ENCODE peak calls at places on chromosomes 11 and 22, in four cellular contexts. One of them, this sample, is unnamed.

GRCh38 chr22:49601614-49602321 is 225.9 kb downstream of the BRD1 start:
- DNase-seq in MG63: no peak
- DNase-seq in CD14-positive monocyte: no peak
- DNase-seq in activated naive CD8-positive, alpha-beta T cell treated with anti-CD3 and anti-CD28 coated beads, Interleukin-2, amount 50 U/mL, for 24 hours: no peak
- DNase-seq in this sample: no peak

GRCh38 chr22:47963660-47964059 is 1201.2 kb downstream of the TBC1D22A start:
- DNase-seq in activated naive CD8-positive, alpha-beta T cell treated with anti-CD3 and anti-CD28 coated beads, Interleukin-2, amount 50 U/mL, for 24 hours: no peak
- DNase-seq in MG63: no peak
- DNase-seq in CD14-positive monocyte: no peak
- DNase-seq in this sample: no peak

GRCh38 chr22:39181356-39181755 is 28.9 kb upstream of the CBX7 start:
- DNase-seq in activated naive CD8-positive, alpha-beta T cell treated with anti-CD3 and anti-CD28 coated beads, Interleukin-2, amount 50 U/mL, for 24 hours: no peak
- DNase-seq in MG63: no peak
- DNase-seq in CD14-positive monocyte: no peak
- DNase-seq in this sample: no peak

GRCh38 chr11:117180020-117180419 is 1.5 kb downstream of the SIDT2 start:
- DNase-seq in MG63: no peak
- DNase-seq in activated naive CD8-positive, alpha-beta T cell treated with anti-CD3 and anti-CD28 coated beads, Interleukin-2, amount 50 U/mL, for 24 hours: no peak
- DNase-seq in CD14-positive monocyte: no peak
- DNase-seq in this sample: no peak

GRCh38 chr22:45553333-45554039 is 50.8 kb downstream of the FBLN1 start:
- DNase-seq in MG63: peak
- DNase-seq in CD14-positive monocyte: no peak
- DNase-seq in activated naive CD8-positive, alpha-beta T cell treated with anti-CD3 and anti-CD28 coated beads, Interleukin-2, amount 50 U/mL, for 24 hours: peak
- DNase-seq in this sample: peak

GRCh38 chr11:82792822-82793569 is 59.3 kb upstream of the FAM181B start:
- DNase-seq in CD14-positive monocyte: no peak
- DNase-seq in activated naive CD8-positive, alpha-beta T cell treated with anti-CD3 and anti-CD28 coated beads, Interleukin-2, amount 50 U/mL, for 24 hours: no peak
- DNase-seq in MG63: no peak
- DNase-seq in this sample: no peak

GRCh38 chr11:120929664-120930154 is 94.2 kb upstream of the TBCEL start:
- DNase-seq in CD14-positive monocyte: no peak
- DNase-seq in MG63: peak
- DNase-seq in activated naive CD8-positive, alpha-beta T cell treated with anti-CD3 and anti-CD28 coated beads, Interleukin-2, amount 50 U/mL, for 24 hours: peak
- DNase-seq in this sample: no peak

GRCh38 chr11:128201006-128201405 is 386.4 kb downstream of the ETS1 start:
- DNase-seq in CD14-positive monocyte: no peak
- DNase-seq in activated naive CD8-positive, alpha-beta T cell treated with anti-CD3 and anti-CD28 coated beads, Interleukin-2, amount 50 U/mL, for 24 hours: no peak
- DNase-seq in MG63: no peak
- DNase-seq in this sample: no peak

GRCh38 chr11:63917685-63918523 is 940 bp upstream of the RCOR2 start:
- DNase-seq in MG63: no peak
- DNase-seq in CD14-positive monocyte: no peak
- DNase-seq in activated naive CD8-positive, alpha-beta T cell treated with anti-CD3 and anti-CD28 coated beads, Interleukin-2, amount 50 U/mL, for 24 hours: no peak
- DNase-seq in this sample: no peak

GRCh38 chr22:26907366-26907765 is 250.0 kb downstream of the MIAT start:
- DNase-seq in CD14-positive monocyte: no peak
- DNase-seq in MG63: no peak
- DNase-seq in activated naive CD8-positive, alpha-beta T cell treated with anti-CD3 and anti-CD28 coated beads, Interleukin-2, amount 50 U/mL, for 24 hours: no peak
- DNase-seq in this sample: no peak

GRCh38 chr22:37311761-37312312 is 29.5 kb downstream of the CYTH4 start:
- DNase-seq in MG63: no peak
- DNase-seq in activated naive CD8-positive, alpha-beta T cell treated with anti-CD3 and anti-CD28 coated beads, Interleukin-2, amount 50 U/mL, for 24 hours: no peak
- DNase-seq in CD14-positive monocyte: no peak
- DNase-seq in this sample: no peak

GRCh38 chr11:70210051-70210501 is 7.0 kb downstream of the FADD start:
- DNase-seq in activated naive CD8-positive, alpha-beta T cell treated with anti-CD3 and anti-CD28 coated beads, Interleukin-2, amount 50 U/mL, for 24 hours: no peak
- DNase-seq in MG63: peak
- DNase-seq in CD14-positive monocyte: no peak
- DNase-seq in this sample: no peak

GRCh38 chr22:39954584-39955055 is 5.6 kb upstream of the TMA7B start:
- DNase-seq in activated naive CD8-positive, alpha-beta T cell treated with anti-CD3 and anti-CD28 coated beads, Interleukin-2, amount 50 U/mL, for 24 hours: no peak
- DNase-seq in CD14-positive monocyte: no peak
- DNase-seq in MG63: no peak
- DNase-seq in this sample: no peak

GRCh38 chr11:88102595-88102929 is 72.7 kb downstream of the RAB38 start:
- DNase-seq in CD14-positive monocyte: no peak
- DNase-seq in activated naive CD8-positive, alpha-beta T cell treated with anti-CD3 and anti-CD28 coated beads, Interleukin-2, amount 50 U/mL, for 24 hours: no peak
- DNase-seq in MG63: no peak
- DNase-seq in this sample: no peak

GRCh38 chr11:58905716-58906547 is 33.4 kb upstream of the GLYATL1 start:
- DNase-seq in MG63: peak
- DNase-seq in CD14-positive monocyte: no peak
- DNase-seq in activated naive CD8-positive, alpha-beta T cell treated with anti-CD3 and anti-CD28 coated beads, Interleukin-2, amount 50 U/mL, for 24 hours: no peak
- DNase-seq in this sample: no peak

GRCh38 chr11:65563606-65564005 is 5.4 kb upstream of the LTBP3 start:
- DNase-seq in MG63: no peak
- DNase-seq in activated naive CD8-positive, alpha-beta T cell treated with anti-CD3 and anti-CD28 coated beads, Interleukin-2, amount 50 U/mL, for 24 hours: no peak
- DNase-seq in CD14-positive monocyte: no peak
- DNase-seq in this sample: no peak

GRCh38 chr11:126959700-126960099 is 40.9 kb downstream of the KIRREL3 start:
- DNase-seq in MG63: no peak
- DNase-seq in activated naive CD8-positive, alpha-beta T cell treated with anti-CD3 and anti-CD28 coated beads, Interleukin-2, amount 50 U/mL, for 24 hours: no peak
- DNase-seq in CD14-positive monocyte: no peak
- DNase-seq in this sample: no peak

GRCh38 chr11:68643576-68643975 is 40.8 kb upstream of the GAL start:
- DNase-seq in activated naive CD8-positive, alpha-beta T cell treated with anti-CD3 and anti-CD28 coated beads, Interleukin-2, amount 50 U/mL, for 24 hours: no peak
- DNase-seq in MG63: no peak
- DNase-seq in CD14-positive monocyte: no peak
- DNase-seq in this sample: no peak

GRCh38 chr11:78833237-78833636 is 258.6 kb upstream of the NARS2 start:
- DNase-seq in MG63: no peak
- DNase-seq in activated naive CD8-positive, alpha-beta T cell treated with anti-CD3 and anti-CD28 coated beads, Interleukin-2, amount 50 U/mL, for 24 hours: no peak
- DNase-seq in CD14-positive monocyte: no peak
- DNase-seq in this sample: no peak

GRCh38 chr22:23534851-23535717 is 45.0 kb downstream of the IGLL1 start:
- DNase-seq in activated naive CD8-positive, alpha-beta T cell treated with anti-CD3 and anti-CD28 coated beads, Interleukin-2, amount 50 U/mL, for 24 hours: no peak
- DNase-seq in MG63: no peak
- DNase-seq in CD14-positive monocyte: no peak
- DNase-seq in this sample: no peak

GRCh38 chr11:119728226-119728626 is 774 bp downstream of the NECTIN1 start:
- DNase-seq in CD14-positive monocyte: no peak
- DNase-seq in activated naive CD8-positive, alpha-beta T cell treated with anti-CD3 and anti-CD28 coated beads, Interleukin-2, amount 50 U/mL, for 24 hours: no peak
- DNase-seq in MG63: peak
- DNase-seq in this sample: peak